ENCODE peak calls at places on chromosomes 1 and 21, in nine cellular contexts. J is HCT116; H is CD4-positive, CD25-positive, alpha-beta regulatory T cell; E is IMR-90; B is heart left ventricle; V is cardiac muscle cell; Y is left lung; G is neuronal stem cell; L is psoas muscle. X is an unnamed sample.

GRCh38 chr1:221462345-221462744 is 279.5 kb downstream of the DUSP10 start:
- DNase-seq in V (no peak), Y (no peak), H (no peak), J (no peak), B (no peak), L (no peak), G (no peak), E (no peak), X (no peak)

GRCh38 chr21:33367309-33367973 is 35.8 kb upstream of the IFNGR2 start:
- DNase-seq in Y (no peak), B (no peak), E (no peak), H (peak; percentile 52), V (no peak), J (no peak), G (no peak), L (no peak), X (no peak)

GRCh38 chr1:101236546-101237228 is at the start of gene S1PR1:
- DNase-seq in E (peak; percentile 69), H (peak; percentile 93), B (peak; percentile 92), Y (peak; percentile 80), G (peak; percentile 80), L (peak; percentile 79), J (no peak), V (peak; percentile 96), X (no peak)

GRCh38 chr1:3349161-3349967 is 105.1 kb upstream of the ARHGEF16 start:
- DNase-seq in G (peak; percentile 31), E (no peak), V (peak; percentile 96), B (peak; percentile 85), Y (no peak), J (no peak), H (no peak), L (no peak), X (no peak)

GRCh38 chr1:27934818-27935549 is at the start of gene SMPDL3B:
- DNase-seq in G (peak; percentile 29), Y (peak; percentile 75), H (no peak), L (no peak), B (no peak), J (peak; percentile 69), E (no peak), V (peak; percentile 67), X (no peak)

GRCh38 chr21:45797338-45797737 is 153.8 kb downstream of the PCBP3 start:
- DNase-seq in Y (no peak), H (no peak), J (no peak), L (no peak), G (no peak), V (no peak), E (no peak), B (no peak), X (no peak)

GRCh38 chr21:46071082-46071481 is 26.8 kb upstream of the COL6A2 start:
- DNase-seq in H (no peak), L (peak; percentile 18), E (no peak), J (no peak), Y (peak; percentile 29), B (peak; percentile 33), V (no peak), G (no peak), X (no peak)

GRCh38 chr21:32570456-32570855 is 14.9 kb downstream of the TCP10L start:
- DNase-seq in E (no peak), V (no peak), J (no peak), B (no peak), H (no peak), G (no peak), L (no peak), Y (no peak), X (no peak)

GRCh38 chr1:31084782-31085569 is 19.5 kb upstream of the PUM1 start:
- DNase-seq in B (no peak), H (no peak), Y (no peak), G (no peak), L (no peak), E (no peak), J (no peak), V (no peak), X (no peak)

GRCh38 chr1:32962248-32962896 is 2.2 kb downstream of the RNF19B start:
- DNase-seq in G (no peak), E (peak; percentile 26), L (no peak), V (no peak), H (peak; percentile 64), Y (no peak), B (no peak), J (no peak), X (no peak)

DNA sequence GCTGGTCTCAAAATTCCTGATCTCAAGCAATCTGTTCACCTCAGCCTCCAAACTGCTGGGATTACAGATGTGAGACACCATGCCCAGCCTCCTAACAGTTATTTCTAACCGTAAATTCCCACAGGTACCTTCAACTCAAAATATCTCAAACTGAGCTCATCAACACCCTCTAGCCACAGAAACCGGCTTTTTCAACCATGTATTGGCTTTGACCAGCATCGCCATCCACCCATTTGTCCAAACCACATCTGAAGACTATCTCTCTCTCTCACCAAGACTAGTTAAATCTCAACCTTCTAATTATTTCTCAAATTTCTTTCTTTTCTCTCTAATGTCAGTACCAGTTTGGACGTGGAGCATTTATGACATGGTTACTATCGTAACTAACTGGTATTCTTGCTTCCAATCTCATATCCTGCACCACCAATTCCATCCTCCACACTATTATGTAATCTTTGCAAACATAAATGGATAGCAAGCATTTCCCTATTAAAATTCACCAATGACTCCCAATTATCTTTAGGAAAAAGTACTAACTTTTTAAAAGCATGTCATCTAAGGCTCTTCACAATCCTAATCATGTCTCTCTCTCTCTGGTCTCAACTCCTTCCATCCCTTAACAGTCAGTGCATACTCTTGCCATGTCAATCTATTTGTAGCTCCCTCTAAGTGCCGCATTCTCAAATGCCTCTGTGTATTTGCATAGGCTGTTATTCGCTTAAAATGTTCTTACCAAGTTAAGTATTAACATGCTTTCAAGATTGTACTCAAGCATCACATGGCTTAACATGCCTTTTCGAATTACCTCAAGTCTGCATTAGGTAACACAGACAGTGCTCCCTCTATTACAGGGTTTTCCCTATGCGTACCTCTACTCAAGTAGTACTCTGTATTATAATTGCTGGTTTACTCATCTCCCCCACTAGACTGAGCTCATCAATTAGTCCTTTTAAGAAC is 18.1 kb downstream of the RSBN1 start:
- DNase-seq in J (no peak), L (no peak), G (no peak), H (no peak), E (no peak), B (no peak), V (peak; percentile 1), Y (no peak), X (no peak)
- H3K4me1 ChIP-seq in J (no peaks in the 10 kb centered on the region), L (peaks cover 25% of the 10 kb centered on the region), G (peaks cover under 1% of the 10 kb centered on the region), H (peaks cover 31% of the 10 kb centered on the region), E (peaks cover 4% of the 10 kb centered on the region), B (peaks cover 51% of the 10 kb centered on the region), V (no peaks in the 10 kb centered on the region), Y (peaks cover 36% of the 10 kb centered on the region), X (no peaks in the 10 kb centered on the region)

DNA sequence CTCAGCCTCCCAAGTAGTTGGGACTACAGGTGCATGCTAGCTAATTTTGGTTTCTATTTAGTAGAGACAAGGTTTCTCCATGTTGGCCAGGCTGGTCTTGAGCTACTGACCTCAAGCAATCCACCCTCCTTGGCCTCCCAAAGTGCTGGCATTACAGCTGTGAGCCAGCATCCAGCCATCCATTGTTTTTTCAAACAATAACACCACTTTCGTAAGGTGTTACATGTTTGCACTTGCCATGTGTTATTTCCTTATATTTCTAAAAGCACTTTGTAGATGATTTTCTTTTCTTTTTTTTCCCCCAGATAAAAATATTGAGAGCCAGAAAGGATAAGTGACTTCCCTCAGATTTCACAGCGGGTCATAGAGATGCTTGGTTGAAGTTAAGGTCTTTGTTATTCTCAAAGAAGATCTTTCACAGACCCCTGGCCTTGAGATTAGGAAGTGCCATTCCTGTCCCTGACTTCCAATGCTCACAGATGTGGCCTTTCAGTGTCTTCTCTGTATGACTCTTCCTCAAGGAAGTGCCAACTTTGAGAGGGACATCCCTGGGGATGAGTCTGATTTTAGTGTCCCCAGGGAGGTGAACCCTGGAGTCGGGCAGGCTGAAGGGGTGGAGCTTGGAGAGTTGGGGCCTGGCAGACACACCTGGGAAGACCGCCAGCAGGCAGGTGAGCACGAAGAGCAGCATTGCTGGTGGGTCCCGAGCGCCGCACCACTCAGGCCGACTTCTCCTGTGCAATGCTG is 6.3 kb downstream of the PIGR start:
- DNase-seq in H (no peak), E (no peak), B (no peak), J (no peak), V (no peak), Y (no peak), G (no peak), L (no peak), X (no peak)
- H3K27ac ChIP-seq in H (no peak overlapping the region), E (no peak overlapping the region), B (no peak overlapping the region), J (no peak overlapping the region), V (no peak overlapping the region), Y (no peak overlapping the region), G (no peak overlapping the region), L (no peak overlapping the region), X (no peak overlapping the region)

DNA sequence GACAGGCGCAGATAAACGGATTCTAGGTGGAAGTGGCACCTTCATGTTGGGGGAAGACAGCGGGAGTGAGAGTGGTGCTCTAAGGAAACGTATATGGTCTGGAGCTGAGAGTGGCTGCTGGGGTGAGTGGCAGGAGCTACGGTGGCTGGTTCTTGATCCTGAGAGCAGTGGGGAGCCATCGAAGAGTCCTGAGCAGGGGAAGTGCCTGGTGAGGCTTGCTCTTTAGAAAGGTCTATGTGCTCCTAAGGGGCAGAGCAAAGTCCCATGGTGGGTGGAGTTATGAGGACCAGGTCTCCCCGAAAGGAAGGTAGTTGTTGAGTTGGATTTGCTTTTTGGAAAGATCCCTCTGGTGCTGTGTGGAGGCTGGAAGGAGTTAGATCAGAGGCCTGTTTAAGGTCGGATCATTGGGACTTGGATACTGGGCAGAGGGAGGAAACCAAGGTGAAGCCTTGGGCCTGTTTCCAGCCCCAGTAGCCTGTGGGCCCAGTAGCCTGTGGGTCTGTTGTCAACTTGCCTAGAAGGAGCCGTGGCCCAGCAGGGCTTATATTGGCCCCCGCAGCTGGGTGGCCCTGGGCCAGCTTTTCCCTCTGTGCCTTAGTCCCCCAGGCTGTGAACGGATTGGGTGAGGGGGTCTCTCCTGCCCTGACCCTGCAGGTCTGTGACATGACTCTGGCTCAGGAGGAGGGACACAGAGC is 33.0 kb downstream of the ACOT11 start:
- DNase-seq in H (no peak), V (no peak), Y (no peak), E (no peak), G (no peak), B (no peak), L (no peak), J (no peak), X (no peak)
- H3K4me1 ChIP-seq in H (no peaks in the 10 kb centered on the region), V (peaks cover 36% of the 10 kb centered on the region), Y (peaks cover 11% of the 10 kb centered on the region), E (peaks cover 3% of the 10 kb centered on the region), G (peaks cover 31% of the 10 kb centered on the region), B (peaks cover 88% of the 10 kb centered on the region), L (peaks cover 84% of the 10 kb centered on the region), J (peaks cover 19% of the 10 kb centered on the region), X (peaks cover 9% of the 10 kb centered on the region)

GRCh38 chr1:229181419-229181818 is 89.5 kb upstream of the RAB4A start:
- DNase-seq in V (no peak), L (no peak), J (no peak), Y (no peak), B (no peak), G (no peak), H (no peak), E (no peak), X (no peak)

GRCh38 chr1:229185913-229186312 is 85.0 kb upstream of the RAB4A start:
- DNase-seq in B (no peak), V (no peak), H (no peak), L (no peak), Y (no peak), J (no peak), E (no peak), G (no peak), X (no peak)

GRCh38 chr1:229183583-229183982 is 87.3 kb upstream of the RAB4A start:
- DNase-seq in E (no peak), L (no peak), H (no peak), G (no peak), Y (no peak), B (no peak), J (no peak), V (no peak), X (no peak)

GRCh38 chr1:229186373-229187056 is 84.4 kb upstream of the RAB4A start:
- DNase-seq in L (no peak), G (no peak), B (no peak), Y (no peak), J (no peak), E (no peak), V (no peak), H (peak; percentile 68), X (no peak)

GRCh38 chr1:229184066-229184465 is 86.8 kb upstream of the RAB4A start:
- DNase-seq in G (no peak), L (no peak), Y (no peak), H (no peak), J (no peak), B (no peak), E (no peak), V (peak; percentile 58), X (no peak)
- H3K27ac ChIP-seq in G (no peak overlapping the region), L (no peak overlapping the region), Y (no peak overlapping the region), H (no peak overlapping the region), J (no peak overlapping the region), B (no peak overlapping the region), E (no peak overlapping the region), V (no peak overlapping the region), X (no peak overlapping the region)